ENCODE peak calls at places on chromosomes 4 and X, in ten cellular contexts. D is naive B cell; Q is aorta; J is CD8-positive, alpha-beta T cell; L is non-pigmented ciliary epithelial cell; P is glutamatergic neuron; N is IMR-90; X is NCI-H1105; K is NCI-H510A; C is activated CD4-positive, alpha-beta T cell treated with anti-CD3 and anti-CD28 coated beads, Interleukin-2, amount 50 U/mL, for 4 hours. T is an unnamed sample.

GRCh38 chr4:175998782-175999181 is 66.9 kb upstream of the WDR17 start:
- DNase-seq in D (no peak), L (no peak), P (no peak), C (no peak), X (no peak), Q (no peak), J (no peak), N (no peak), K (no peak), T (no peak)

GRCh38 chr4:121219222-121219621 is 55.1 kb upstream of the TNIP3 start:
- DNase-seq in C (no peak), K (no peak), P (no peak), D (no peak), Q (no peak), J (no peak), N (peak), L (no peak), X (no peak), T (no peak)

GRCh38 chr4:121156822-121157769 is 7.0 kb downstream of the TNIP3 start:
- DNase-seq in J (peak), Q (peak), X (no peak), N (peak), K (no peak), L (no peak), P (peak), C (peak), D (no peak), T (no peak)

GRCh38 chr4:30719363-30720020 is 677 bp upstream of the PCDH7 start:
- DNase-seq in K (no peak), L (no peak), D (no peak), Q (peak), N (peak), X (peak), J (no peak), P (peak), C (no peak), T (peak)

GRCh38 chrX:42748067-42748850 is 29.7 kb downstream of the PPP1R2C start:
- DNase-seq in K (no peak), P (no peak), D (no peak), J (no peak), Q (no peak), N (peak), L (no peak), X (no peak), C (no peak), T (no peak)

GRCh38 chr4:173237152-173237551 is 68.5 kb downstream of the GALNT7 start:
- DNase-seq in J (no peak), Q (no peak), L (no peak), C (no peak), P (no peak), N (no peak), D (no peak), X (no peak), K (no peak), T (no peak)

GRCh38 chr4:126799971-126800722 is 832.6 kb upstream of the INTU start:
- DNase-seq in C (no peak), J (no peak), P (no peak), K (no peak), Q (no peak), X (peak), N (peak), D (no peak), L (no peak), T (peak)

GRCh38 chr4:125432078-125432477 is 117.3 kb downstream of the FAT4 start:
- DNase-seq in K (no peak), X (no peak), N (peak), D (no peak), J (no peak), L (no peak), P (no peak), C (no peak), Q (no peak), T (no peak)

GRCh38 chr4:27000820-27001219 is 140.2 kb downstream of the STIM2 start:
- DNase-seq in P (no peak), X (no peak), K (no peak), J (no peak), D (peak), N (no peak), L (no peak), C (no peak), Q (no peak), T (no peak)

GRCh38 chrX:131792356-131792749 is 230.7 kb upstream of the STK26 start:
- DNase-seq in X (peak), J (peak), P (no peak), K (no peak), L (no peak), N (peak), C (no peak), Q (peak), D (peak), T (no peak)

GRCh38 chr4:54498661-54499111 is 159.1 kb upstream of the KIT start:
- DNase-seq in L (no peak), C (no peak), K (no peak), N (peak), D (no peak), P (no peak), X (no peak), Q (no peak), J (no peak), T (no peak)

GRCh38 chrX:40076750-40077149 is 21.0 kb downstream of the BCOR start:
- DNase-seq in Q (peak), J (no peak), C (no peak), D (no peak), X (no peak), P (no peak), K (no peak), L (no peak), N (no peak), T (no peak)

GRCh38 chr4:140755811-140756291 is 334 bp downstream of the TBC1D9 start:
- DNase-seq in J (no peak), Q (peak), C (no peak), D (peak), L (no peak), N (peak), P (peak), K (peak), X (peak), T (no peak)

GRCh38 chr4:167021545-167022155 is 212.6 kb downstream of the SPOCK3 start:
- DNase-seq in L (peak), N (peak), P (peak), D (peak), Q (peak), J (no peak), K (no peak), C (peak), X (peak), T (no peak)

GRCh38 chr4:188495169-188495568 is 355.9 kb downstream of the TRIML1 start:
- DNase-seq in J (no peak), L (no peak), X (no peak), C (no peak), K (no peak), P (no peak), Q (no peak), N (no peak), D (no peak), T (no peak)

GRCh38 chr4:43224591-43224990 is 332.1 kb downstream of the GRXCR1 start:
- DNase-seq in Q (no peak), P (no peak), J (no peak), X (no peak), C (no peak), K (no peak), L (no peak), D (no peak), N (peak), T (no peak)

GRCh38 chr4:1767058-1767769 is 25.9 kb upstream of the FGFR3 start:
- DNase-seq in P (peak), C (no peak), D (peak), X (no peak), L (no peak), J (no peak), Q (no peak), N (peak), K (no peak), T (no peak)

GRCh38 chrX:150291014-150291413 is 72.1 kb upstream of the MAMLD1 start:
- DNase-seq in J (peak), C (no peak), P (no peak), L (no peak), K (no peak), D (no peak), X (no peak), N (no peak), Q (no peak), T (no peak)

GRCh38 chrX:71667328-71668247 is at the start of gene LOC101059915:
- DNase-seq in P (no peak), C (no peak), K (no peak), Q (no peak), D (no peak), L (no peak), N (no peak), X (no peak), J (no peak), T (peak)

GRCh38 chrX:77160301-77160700 is 286.9 kb upstream of the FGF16 start:
- DNase-seq in J (no peak), N (no peak), C (peak), P (peak), L (no peak), K (no peak), Q (no peak), D (no peak), X (no peak), T (no peak)

GRCh38 chrX:40097101-40097491 is 662 bp downstream of the BCOR start:
- DNase-seq in D (no peak), X (no peak), P (no peak), N (no peak), C (peak), K (no peak), L (no peak), Q (no peak), J (no peak), T (no peak)

GRCh38 chr4:38612996-38613395 is 51.0 kb upstream of the KLF3 start:
- DNase-seq in N (no peak), K (peak), J (no peak), P (no peak), C (no peak), Q (no peak), X (peak), D (no peak), L (no peak), T (peak)

GRCh38 chr4:180205276-180205675 is 2037.9 kb upstream of the TENM3 start:
- DNase-seq in P (no peak), L (no peak), K (no peak), C (no peak), J (no peak), N (no peak), Q (no peak), X (no peak), D (no peak), T (no peak)

GRCh38 chr4:52037730-52038108 is 380 bp downstream of the SGCB start:
- DNase-seq in D (no peak), L (no peak), X (peak), K (peak), N (peak), J (no peak), P (peak), Q (peak), C (no peak), T (no peak)

GRCh38 chr4:187424636-187425035 is 570.9 kb upstream of the ZFP42 start:
- DNase-seq in Q (no peak), P (no peak), J (no peak), D (no peak), K (no peak), L (no peak), X (no peak), C (no peak), N (no peak), T (no peak)

GRCh38 chrX:20452487-20452886 is 185.8 kb upstream of the RPS6KA3 start:
- DNase-seq in L (no peak), N (no peak), Q (no peak), X (no peak), K (no peak), J (no peak), P (no peak), D (no peak), C (no peak), T (no peak)

GRCh38 chr4:89137695-89138094 is 26.4 kb downstream of the TIGD2 start:
- DNase-seq in L (no peak), P (no peak), K (no peak), C (no peak), J (no peak), N (no peak), X (no peak), Q (no peak), D (no peak), T (no peak)

GRCh38 chrX:107716045-107716684 is 59.4 kb downstream of the TSC22D3 start:
- DNase-seq in P (peak), Q (peak), L (no peak), J (peak), D (no peak), C (no peak), X (no peak), K (no peak), N (peak), T (no peak)

GRCh38 chr4:127669691-127670090 is 36.9 kb downstream of the INTU start:
- DNase-seq in N (no peak), C (no peak), X (no peak), Q (no peak), J (no peak), D (no peak), L (no peak), K (no peak), P (no peak), T (no peak)

GRCh38 chr4:15262396-15262795 is 165.4 kb upstream of the C1QTNF7 start:
- DNase-seq in J (no peak), Q (no peak), N (no peak), C (no peak), P (no peak), K (no peak), L (no peak), X (no peak), D (no peak), T (no peak)

GRCh38 chr4:177391953-177392352 is 50.3 kb downstream of the AGA start:
- DNase-seq in P (no peak), K (no peak), J (no peak), N (no peak), L (no peak), C (no peak), D (no peak), X (no peak), Q (no peak), T (no peak)

GRCh38 chr4:162347492-162348213 is 183.9 kb upstream of the FSTL5 start:
- DNase-seq in J (no peak), L (no peak), P (no peak), N (no peak), K (no peak), D (no peak), C (no peak), Q (no peak), X (no peak), T (no peak)